ENCODE peak calls at places on chromosome 19, in four cellular contexts. T is adrenal gland, E is body of pancreas, L is ovary. V is an unnamed sample.

GRCh38 chr19:20165971-20166592 is 932 bp upstream of the ZNF486 start:
- DNase-seq in T (no peak), E (peak), L (no peak), V (no peak)

GRCh38 chr19:48400018-48400742 is 6.7 kb downstream of the GRIN2D start:
- DNase-seq in L (no peak), E (peak), T (no peak), V (no peak)

GRCh38 chr19:13526552-13526951 is 20.3 kb upstream of the CACNA1A start:
- DNase-seq in E (no peak), L (no peak), T (no peak), V (peak)

GRCh38 chr19:23817519-23817918 is 58.8 kb upstream of the ZNF681 start:
- DNase-seq in L (no peak), T (peak), E (peak), V (peak)

GRCh38 chr19:2043864-2044708 is 7.0 kb downstream of the MKNK2 start:
- DNase-seq in E (peak), L (peak), T (peak), V (no peak)

GRCh38 chr19:53394522-53394973 is 401 bp upstream of the ZNF765 start:
- DNase-seq in L (peak), T (peak), E (peak), V (no peak)

GRCh38 chr19:35516310-35516709 is 2.9 kb upstream of the DMKN start:
- DNase-seq in T (no peak), E (no peak), L (no peak), V (no peak)

GRCh38 chr19:43430142-43430710 is 15.5 kb downstream of the TEX101 start:
- DNase-seq in E (peak), L (no peak), T (no peak), V (no peak)

GRCh38 chr19:14563989-14564650 is 7.7 kb downstream of the NDUFB7 start:
- DNase-seq in T (no peak), E (peak), L (no peak), V (peak)

GRCh38 chr19:6533000-6533328 is 2.1 kb downstream of the TNFSF9 start:
- DNase-seq in L (no peak), T (no peak), E (no peak), V (no peak)

GRCh38 chr19:29662604-29663404 is 2.5 kb upstream of the PLEKHF1 start:
- DNase-seq in E (peak), T (peak), L (peak), V (peak)

GRCh38 chr19:1866693-1867358 is 3.4 kb upstream of the KLF16 start:
- DNase-seq in L (no peak), T (no peak), E (no peak), V (no peak)

GRCh38 chr19:36032251-36033104 is at the start of gene CLIP3:
- DNase-seq in T (peak), E (peak), L (peak), V (peak)

GRCh38 chr19:1173160-1173844 is 766 bp downstream of the SBNO2 start:
- DNase-seq in L (peak), E (no peak), T (peak), V (peak)

GRCh38 chr19:991174-991931 is 7.2 kb downstream of the WDR18 start:
- DNase-seq in T (peak), E (no peak), L (peak), V (peak)

GRCh38 chr19:44605547-44605946 is 7.8 kb upstream of the IGSF23 start:
- DNase-seq in T (no peak), E (no peak), L (no peak), V (no peak)

GRCh38 chr19:54191671-54192453 is 754 bp downstream of the TSEN34 start:
- DNase-seq in L (no peak), T (no peak), E (no peak), V (no peak)

GRCh38 chr19:44280916-44281315 is 21.2 kb downstream of the ZNF233 start:
- DNase-seq in L (no peak), E (no peak), T (no peak), V (no peak)

GRCh38 chr19:55467236-55468053 is 2.9 kb upstream of the C19orf85 start:
- DNase-seq in T (peak), L (peak), E (peak), V (peak)

GRCh38 chr19:41530761-41531301 is 45.1 kb upstream of the CEACAM21 start:
- DNase-seq in E (no peak), L (no peak), T (peak), V (no peak)

GRCh38 chr19:45778010-45778671 is 4.1 kb downstream of the DMPK start:
- DNase-seq in T (peak), E (no peak), L (peak), V (no peak)
- TF ChIP-seq POLR2A in T (no peak), E (no peak), L (no peak), V (no peak)

GRCh38 chr19:38801359-38802095 is 11.2 kb downstream of the LGALS4 start:
- DNase-seq in E (no peak), T (no peak), L (no peak), V (no peak)

GRCh38 chr19:38803543-38803942 is 9.2 kb downstream of the LGALS4 start:
- DNase-seq in E (no peak), T (no peak), L (no peak), V (no peak)

GRCh38 chr19:38799104-38799503 is 10.1 kb downstream of the LGALS7B start:
- DNase-seq in E (no peak), L (no peak), T (no peak), V (no peak)

GRCh38 chr19:38805180-38805579 is 7.6 kb downstream of the LGALS4 start:
- DNase-seq in E (no peak), T (no peak), L (no peak), V (no peak)

GRCh38 chr19:38800577-38801347 is 11.8 kb downstream of the LGALS7B start:
- DNase-seq in L (no peak), E (no peak), T (no peak), V (no peak)
- TF ChIP-seq POLR2A in L (no peak), E (no peak), T (no peak), V (no peak)

DNA sequence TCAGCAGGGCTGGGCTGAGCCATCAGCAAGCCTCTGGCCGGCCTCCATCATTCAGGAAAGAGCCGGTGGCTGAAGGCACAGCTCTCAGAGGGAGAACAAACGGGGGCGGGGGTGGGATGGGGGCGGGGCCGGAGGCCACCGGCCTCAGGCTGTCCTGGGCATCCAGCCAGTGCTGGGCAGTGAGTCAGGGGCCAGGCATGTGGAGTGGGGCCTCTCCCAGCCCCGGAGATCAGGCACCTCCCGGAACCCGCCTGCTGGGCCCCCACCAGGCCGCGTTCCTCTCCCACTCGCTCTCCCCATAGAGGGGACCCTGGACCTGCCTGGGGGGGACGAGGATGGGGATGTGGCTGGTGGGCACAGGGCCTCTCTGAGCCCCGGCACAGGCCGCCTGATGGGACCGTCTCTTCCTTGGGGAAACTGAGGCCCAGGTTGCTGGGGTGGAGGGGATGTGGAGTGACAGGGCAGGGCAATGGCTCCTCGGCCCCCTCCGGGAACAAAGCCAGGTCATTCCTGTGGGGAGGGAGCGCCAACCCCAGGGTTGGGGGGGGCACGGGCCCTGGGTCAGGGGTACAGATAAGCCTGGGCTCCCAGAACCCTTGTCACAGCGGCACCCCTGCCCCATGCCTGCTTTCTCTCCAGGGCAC is 12.9 kb downstream of the SPC24 start:
- DNase-seq in T (peak), L (peak), E (peak), V (peak)
- TF ChIP-seq POLR2A in T (no peak), L (peak), E (no peak), V (no peak)

GRCh38 chr19:18841400-18841799 is 9.6 kb downstream of the UPF1 start:
- DNase-seq in E (no peak), T (no peak), L (no peak), V (no peak)

GRCh38 chr19:18840288-18841260 is 8.8 kb downstream of the UPF1 start:
- DNase-seq in L (no peak), T (no peak), E (no peak), V (no peak)

GRCh38 chr19:18839465-18840287 is 7.9 kb downstream of the UPF1 start:
- DNase-seq in L (no peak), T (peak), E (peak), V (no peak)

GRCh38 chr19:18843960-18844359 is 12.2 kb downstream of the UPF1 start:
- DNase-seq in E (no peak), T (no peak), L (no peak), V (no peak)

GRCh38 chr19:18842166-18842565 is 10.4 kb downstream of the UPF1 start:
- DNase-seq in T (no peak), L (no peak), E (no peak), V (no peak)
- TF ChIP-seq POLR2A in T (no peak), L (no peak), E (no peak), V (no peak)

V was measured in erythroblast.